ENCODE peak calls at places on chromosomes 2 and 18, in five cellular contexts. A, G, F, W and L are unnamed samples.

GRCh38 chr2:173963323-173963816 is 1.8 kb downstream of the SP3 start:
- DNase-seq in A (no peak), G (no peak), F (no peak), W (no peak), L (peak)

GRCh38 chr2:55157474-55157884 is 74.6 kb downstream of the CLHC1 start:
- DNase-seq in A (no peak), G (no peak), F (peak), W (no peak), L (no peak)

GRCh38 chr2:238262496-238263122 is 22.8 kb upstream of the HES6 start:
- DNase-seq in A (no peak), G (no peak), F (no peak), W (no peak), L (no peak)

GRCh38 chr18:59985289-59985688 is 85.5 kb downstream of the PMAIP1 start:
- DNase-seq in A (no peak), G (no peak), F (no peak), W (no peak), L (no peak)

GRCh38 chr2:241417626-241418025 is 61.5 kb downstream of the FARP2 start:
- DNase-seq in A (no peak), G (no peak), F (no peak), W (no peak), L (no peak)

GRCh38 chr18:68181956-68182355 is 533.0 kb downstream of the TMX3 start:
- DNase-seq in A (no peak), G (no peak), F (no peak), W (no peak), L (no peak)

GRCh38 chr2:196063773-196064172 is 4.9 kb downstream of the DNAH7 start:
- DNase-seq in A (no peak), G (no peak), F (peak), W (no peak), L (no peak)

GRCh38 chr18:42617086-42617725 is 498.3 kb downstream of the RIT2 start:
- DNase-seq in A (no peak), G (no peak), F (no peak), W (no peak), L (no peak)

GRCh38 chr2:158825021-158825420 is 29.9 kb downstream of the DAPL1 start:
- DNase-seq in A (no peak), G (no peak), F (no peak), W (no peak), L (no peak)

GRCh38 chr2:95314964-95315611 is 17.9 kb downstream of the KCNIP3 start:
- DNase-seq in A (no peak), G (peak), F (peak), W (no peak), L (no peak)

GRCh38 chr2:70354264-70354949 is 52.5 kb upstream of the FAM136A start:
- DNase-seq in A (no peak), G (no peak), F (peak), W (no peak), L (no peak)

GRCh38 chr2:105177546-105178254 is 63.8 kb upstream of the GPR45 start:
- DNase-seq in A (no peak), G (no peak), F (no peak), W (no peak), L (no peak)

GRCh38 chr2:220701115-220701514 is 871.0 kb downstream of the EPHA4 start:
- DNase-seq in A (no peak), G (no peak), F (no peak), W (no peak), L (no peak)

GRCh38 chr2:85811850-85812735 is 58.3 kb downstream of the ATOH8 start:
- DNase-seq in A (no peak), G (no peak), F (no peak), W (no peak), L (no peak)

GRCh38 chr2:47422560-47422959 is 19.6 kb downstream of the MSH2 start:
- DNase-seq in A (no peak), G (no peak), F (peak), W (no peak), L (no peak)

GRCh38 chr18:43627833-43628370 is 350.6 kb upstream of the SYT4 start:
- DNase-seq in A (no peak), G (no peak), F (no peak), W (no peak), L (no peak)